ENCODE peak calls at places on chromosomes 5 and 9, in eight cellular contexts. B is IMR-90, H is HCT116, Q is heart left ventricle, P is Peyer's patch, Y is brain microvascular endothelial cell, N is sigmoid colon, U is fibroblast of lung. Z is an unnamed sample.

GRCh38 chr9:76415731-76416130 is 21.5 kb upstream of the RFK start:
- DNase-seq in Y (no peak), Q (no peak), P (no peak), N (no peak), B (no peak), H (no peak), U (peak; percentile 29), Z (no peak)

GRCh38 chr9:6646028-6646636 is 603 bp upstream of the GLDC start:
- DNase-seq in Y (no peak), B (no peak), N (no peak), Q (no peak), P (no peak), H (no peak), U (no peak), Z (no peak)

GRCh38 chr9:108245331-108245730 is 610.5 kb downstream of the ACTL7B start:
- DNase-seq in N (no peak), U (no peak), P (no peak), H (no peak), Q (no peak), Y (no peak), B (no peak), Z (no peak)

GRCh38 chr9:32427111-32427873 is 42.8 kb downstream of the ACO1 start:
- DNase-seq in Q (no peak), P (peak; percentile 61), U (peak; percentile 56), H (no peak), Y (peak; percentile 32), B (peak; percentile 77), N (no peak), Z (no peak)

GRCh38 chr5:157761690-157762611 is 18.4 kb downstream of the LSM11 start:
- DNase-seq in Q (no peak), Y (peak; percentile 69), B (peak; percentile 72), N (no peak), P (no peak), H (peak; percentile 35), U (peak; percentile 77), Z (peak; percentile 78)

GRCh38 chr9:123657921-123658320 is 272.0 kb downstream of the DENND1A start:
- DNase-seq in H (no peak), U (no peak), Q (no peak), Y (no peak), N (no peak), P (no peak), B (no peak), Z (no peak)

GRCh38 chr5:115424446-115424845 is 120.1 kb downstream of the FEM1C start:
- DNase-seq in P (no peak), H (no peak), U (no peak), B (no peak), N (no peak), Y (no peak), Q (no peak), Z (no peak)

GRCh38 chr5:17748196-17748595 is 113.9 kb downstream of the TAF11L14 start:
- DNase-seq in H (no peak), Y (no peak), N (no peak), Q (no peak), P (no peak), U (no peak), B (no peak), Z (no peak)

GRCh38 chr9:85425153-85425611 is 316.6 kb downstream of the AGTPBP1 start:
- DNase-seq in Q (peak; percentile 45), Y (peak; percentile 42), B (no peak), P (peak; percentile 58), H (peak; percentile 69), U (peak; percentile 8), N (no peak), Z (peak; percentile 80)

GRCh38 chr9:95268681-95269080 is 48.8 kb downstream of the FANCC start:
- DNase-seq in Q (no peak), Y (peak; percentile 22), B (peak; percentile 41), N (no peak), H (peak; percentile 10), U (peak; percentile 63), P (no peak), Z (peak; percentile 51)

GRCh38 chr5:154771383-154771901 is 16.3 kb downstream of the LARP1 start:
- DNase-seq in U (peak; percentile 89), B (peak; percentile 92), Y (peak; percentile 87), H (no peak), Q (peak; percentile 40), P (no peak), N (peak; percentile 77), Z (peak; percentile 47)

DNA sequence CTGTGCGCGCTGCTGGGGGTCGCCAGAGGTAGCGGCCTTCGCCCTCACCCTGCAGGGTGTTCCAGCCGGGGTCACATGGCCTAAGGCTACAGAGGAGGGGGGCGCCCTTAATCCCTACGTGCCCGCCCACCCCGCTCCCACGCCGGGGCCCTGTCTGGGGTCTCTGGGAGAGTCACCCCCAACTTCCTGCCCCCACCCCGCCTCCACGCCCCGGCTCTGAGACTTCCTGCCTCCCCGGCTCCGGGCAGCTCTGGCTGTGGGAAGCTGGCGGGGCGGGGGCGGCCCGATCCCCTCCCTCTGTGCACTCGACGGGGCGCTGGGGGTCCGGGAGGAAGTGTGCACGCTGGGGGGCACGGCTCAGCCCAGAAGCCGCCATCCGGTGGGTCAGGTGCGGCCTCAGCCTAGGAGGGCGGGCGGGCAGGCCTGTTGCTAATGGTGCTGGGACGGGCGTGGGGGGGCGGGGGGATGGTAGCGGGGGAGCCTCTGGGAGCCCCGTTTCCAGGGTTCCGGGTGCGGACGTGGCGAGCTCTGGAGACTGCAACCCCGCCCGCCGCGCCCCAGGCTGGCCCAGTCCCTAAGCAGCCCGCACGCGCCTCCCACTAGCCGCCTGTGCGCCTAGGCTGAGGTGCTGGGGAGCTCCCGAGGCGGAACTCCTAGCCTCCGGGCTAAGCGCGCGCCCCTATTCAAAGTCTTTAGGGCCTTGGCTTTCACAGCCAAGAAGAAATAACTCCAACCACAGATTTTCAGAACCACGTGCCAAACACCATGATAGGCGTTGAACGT is 61.6 kb downstream of the CXXC5 start:
- DNase-seq in N (no peak), B (no peak), H (no peak), U (no peak), Q (peak; percentile 74), P (peak; percentile 62), Y (peak; percentile 24), Z (peak; percentile 90)
- H3K4me3 ChIP-seq in N (peak overlapping the region; percentile 22), B (no peak overlapping the region), H (peak overlapping the region; percentile 13), U (no peak overlapping the region), Q (peak overlapping the region; percentile 58), P (peak overlapping the region; percentile 45), Y (peak overlapping the region; percentile 29), Z (peak overlapping the region; percentile 51)

GRCh38 chr5:145812877-145813276 is 22.3 kb downstream of the PRELID2 start:
- DNase-seq in Q (no peak), H (no peak), N (no peak), P (no peak), B (no peak), U (no peak), Y (no peak), Z (no peak)
- H3K36me3 ChIP-seq in Q (no peaks in the 10 kb centered on the region), H (peaks cover 14% of the 10 kb centered on the region), N (peaks cover 15% of the 10 kb centered on the region), P (no peaks in the 10 kb centered on the region), B (peaks cover 2% of the 10 kb centered on the region), U (no peaks in the 10 kb centered on the region), Y (no peaks in the 10 kb centered on the region), Z (no peaks in the 10 kb centered on the region)

GRCh38 chr5:80034559-80034958 is 589 bp upstream of the THBS4 start:
- DNase-seq in U (peak; percentile 14), B (no peak), Y (no peak), N (no peak), P (no peak), H (no peak), Q (no peak), Z (no peak)
- H3K4me3 ChIP-seq in U (no peak overlapping the region), B (no peak overlapping the region), Y (no peak overlapping the region), N (peak overlapping the region; percentile 29), P (no peak overlapping the region), H (no peak overlapping the region), Q (peak overlapping the region; percentile 64), Z (peak overlapping the region; percentile 62)

GRCh38 chr9:133543772-133544467 is 9.4 kb downstream of the ADAMTSL2 start:
- DNase-seq in Y (no peak), Q (no peak), P (no peak), U (no peak), H (no peak), B (no peak), N (no peak), Z (no peak)
- H3K36me3 ChIP-seq in Y (no peaks in the 10 kb centered on the region), Q (no peaks in the 10 kb centered on the region), P (no peaks in the 10 kb centered on the region), U (no peaks in the 10 kb centered on the region), H (no peaks in the 10 kb centered on the region), B (no peaks in the 10 kb centered on the region), N (peaks cover 16% of the 10 kb centered on the region), Z (no peaks in the 10 kb centered on the region)

DNA sequence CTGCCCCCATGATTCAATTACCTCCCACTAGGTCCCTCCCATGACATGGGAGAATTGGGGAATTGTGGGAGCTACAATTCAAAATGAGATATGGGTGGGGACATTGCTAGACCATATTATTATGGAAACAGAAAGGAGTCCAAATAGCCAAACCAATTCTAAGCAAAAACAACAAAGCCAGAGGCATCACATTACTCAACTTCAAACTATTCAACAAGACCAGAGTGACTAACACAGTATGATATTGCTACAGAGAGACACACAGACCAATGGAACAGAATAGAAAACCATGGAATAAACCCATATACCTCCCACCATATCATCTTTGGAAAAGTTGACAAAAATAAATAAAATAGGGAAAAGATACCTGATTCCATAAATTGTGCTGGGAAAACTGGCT is 710.5 kb upstream of the CDH9 start:
- DNase-seq in P (no peak), Y (peak; percentile 41), U (no peak), N (no peak), B (no peak), H (no peak), Q (no peak), Z (no peak)
- H3K4me3 ChIP-seq in P (no peak overlapping the region), Y (no peak overlapping the region), U (no peak overlapping the region), N (no peak overlapping the region), B (no peak overlapping the region), H (no peak overlapping the region), Q (no peak overlapping the region), Z (no peak overlapping the region)

DNA sequence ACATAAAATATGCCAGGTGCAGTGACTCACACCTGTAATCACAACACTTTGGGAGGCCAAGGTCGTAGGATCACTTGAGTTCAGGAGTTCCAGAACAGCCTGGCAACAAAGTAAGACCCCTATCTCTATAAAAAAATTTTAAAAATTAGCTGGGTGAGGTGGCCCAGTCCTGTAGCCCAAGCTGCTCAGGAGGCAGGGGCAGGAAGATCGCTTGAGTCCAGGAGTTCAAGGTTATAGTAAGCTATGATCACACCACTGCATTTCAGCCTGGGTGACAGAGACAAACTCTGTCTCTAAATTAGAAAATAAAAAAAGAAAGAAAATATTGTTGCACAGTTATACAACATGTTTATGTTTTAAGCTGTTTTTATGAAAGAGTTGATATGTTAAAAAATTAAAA is 6.8 kb downstream of the CENPK start:
- DNase-seq in P (no peak), H (no peak), N (no peak), U (no peak), Y (no peak), Q (no peak), B (no peak), Z (no peak)
- H3K36me3 ChIP-seq in P (no peaks in the 10 kb centered on the region), H (peaks cover 13% of the 10 kb centered on the region), N (no peaks in the 10 kb centered on the region), U (no peaks in the 10 kb centered on the region), Y (no peaks in the 10 kb centered on the region), Q (no peaks in the 10 kb centered on the region), B (no peaks in the 10 kb centered on the region), Z (peaks cover 7% of the 10 kb centered on the region)

GRCh38 chr9:89522261-89522978 is 24.5 kb upstream of the SEMA4D start:
- DNase-seq in Y (no peak), B (no peak), Q (no peak), N (no peak), U (no peak), P (peak; percentile 89), H (no peak), Z (no peak)
- H3K4me3 ChIP-seq in Y (no peak overlapping the region), B (no peak overlapping the region), Q (no peak overlapping the region), N (no peak overlapping the region), U (no peak overlapping the region), P (no peak overlapping the region), H (no peak overlapping the region), Z (no peak overlapping the region)

GRCh38 chr5:176473335-176474006 is 25.3 kb downstream of the FAF2 start:
- DNase-seq in U (no peak), Y (peak; percentile 16), Q (no peak), B (peak; percentile 64), N (no peak), H (no peak), P (no peak), Z (no peak)
- H3K36me3 ChIP-seq in U (no peaks in the 10 kb centered on the region), Y (peaks cover 3% of the 10 kb centered on the region), Q (no peaks in the 10 kb centered on the region), B (peaks cover 4% of the 10 kb centered on the region), N (peaks cover 16% of the 10 kb centered on the region), H (peaks cover 2% of the 10 kb centered on the region), P (no peaks in the 10 kb centered on the region), Z (no peaks in the 10 kb centered on the region)

GRCh38 chr5:118590806-118591205 is 397.5 kb downstream of the DTWD2 start:
- DNase-seq in Y (no peak), U (no peak), B (no peak), N (no peak), H (no peak), P (no peak), Q (no peak), Z (no peak)
- H3K4me3 ChIP-seq in Y (no peak overlapping the region), U (no peak overlapping the region), B (no peak overlapping the region), N (no peak overlapping the region), H (no peak overlapping the region), P (no peak overlapping the region), Q (no peak overlapping the region), Z (no peak overlapping the region)